ENCODE peak calls at places on chromosomes 7 and 10, in six cellular contexts. Z is GM23248, M is iPS DF 6.9, V is aorta, X is GM23338, Q is SJSA1. P is an unnamed sample. For H3K4me1, the result is how much of the 10 kb centered on the place peaks cover.

GRCh38 chr10:107952649-107953589 is 788.4 kb upstream of the SORCS1 start:
- DNase-seq in Q (no peak), Z (no peak), M (no peak), X (peak), V (no peak), P (no peak)

GRCh38 chr10:58352956-58353610 is 18.3 kb downstream of the UBE2D1 start:
- DNase-seq in M (no peak), Q (no peak), X (no peak), V (no peak), Z (no peak), P (no peak)

GRCh38 chr10:89079991-89080390 is 89.4 kb downstream of the FAS start:
- DNase-seq in Q (no peak), Z (peak), X (no peak), V (no peak), M (no peak), P (no peak)

GRCh38 chr10:110793887-110794286 is 77.8 kb upstream of the PDCD4 start:
- DNase-seq in X (no peak), Q (no peak), M (no peak), Z (no peak), V (no peak), P (no peak)

GRCh38 chr10:35016009-35016408 is 74.1 kb downstream of the CUL2 start:
- DNase-seq in Q (no peak), M (no peak), V (no peak), X (no peak), Z (no peak), P (no peak)

GRCh38 chr10:14409247-14409646 is 78.5 kb upstream of the FRMD4A start:
- DNase-seq in M (no peak), X (no peak), V (no peak), Q (no peak), Z (no peak), P (no peak)

GRCh38 chr10:112307631-112308502 is 24.7 kb downstream of the TECTB start:
- DNase-seq in M (peak), Z (peak), Q (no peak), V (no peak), X (peak), P (no peak)

GRCh38 chr10:8052970-8053445 is 1.5 kb upstream of the GATA3 start:
- DNase-seq in Q (no peak), X (no peak), V (no peak), Z (no peak), M (no peak), P (no peak)

GRCh38 chr10:101666025-101666424 is 28.9 kb downstream of the FBXW4 start:
- DNase-seq in V (no peak), M (no peak), X (no peak), Z (no peak), Q (no peak), P (no peak)

GRCh38 chr7:46705416-46706255 is 784.6 kb upstream of the IGFBP3 start:
- DNase-seq in Q (no peak), X (no peak), Z (peak), M (no peak), V (no peak), P (no peak)

GRCh38 chr7:93958651-93959050 is 37.1 kb downstream of the GNG11 start:
- DNase-seq in X (no peak), V (no peak), Z (no peak), Q (no peak), M (no peak), P (no peak)

GRCh38 chr10:75243426-75243825 is 7.7 kb upstream of the COMTD1 start:
- DNase-seq in Z (no peak), Q (no peak), V (no peak), X (no peak), M (no peak), P (no peak)

GRCh38 chr7:158602905-158603772 is 15.5 kb upstream of the PTPRN2 start:
- DNase-seq in X (no peak), Q (peak), V (no peak), M (no peak), Z (no peak), P (no peak)

GRCh38 chr7:40463449-40463848 is 328.6 kb downstream of the SUGCT start:
- DNase-seq in X (no peak), V (no peak), Z (no peak), Q (no peak), M (no peak), P (no peak)

GRCh38 chr7:120760050-120760449 is 97.9 kb downstream of the TSPAN12 start:
- DNase-seq in Z (no peak), X (no peak), M (no peak), Q (no peak), V (no peak), P (no peak)

GRCh38 chr10:116626815-116627214 is 6.1 kb downstream of the PNLIPRP2 start:
- DNase-seq in Q (no peak), Z (no peak), X (no peak), V (no peak), M (no peak), P (no peak)

GRCh38 chr7:99623091-99623693 is 6.4 kb downstream of the ZSCAN25 start:
- DNase-seq in Z (no peak), Q (peak), M (no peak), X (no peak), V (no peak), P (no peak)

GRCh38 chr7:157401567-157402387 is 65.0 kb downstream of the DNAJB6 start:
- DNase-seq in M (no peak), V (no peak), Z (no peak), Q (no peak), X (no peak), P (no peak)

GRCh38 chr7:120961638-120962173 is 11.1 kb downstream of the ING3 start:
- DNase-seq in M (no peak), Z (no peak), Q (no peak), X (no peak), V (no peak), P (no peak)

GRCh38 chr7:99729501-99730261 is 5.3 kb downstream of the CYP3A7 start:
- DNase-seq in X (no peak), Z (peak), Q (no peak), M (no peak), V (no peak), P (no peak)

GRCh38 chr10:20624642-20625041 is 272.5 kb downstream of the NEBL start:
- DNase-seq in M (no peak), V (peak), Q (no peak), Z (peak), X (no peak), P (peak)

GRCh38 chr7:88458931-88459330 is 152.2 kb upstream of the STEAP4 start:
- DNase-seq in Z (no peak), X (no peak), Q (no peak), V (no peak), M (no peak), P (no peak)

GRCh38 chr7:78873117-78873516 is 580.4 kb downstream of the MAGI2 start:
- DNase-seq in M (peak), Q (no peak), V (no peak), Z (no peak), X (peak), P (no peak)

GRCh38 chr7:42065942-42066341 is 171.1 kb downstream of the GLI3 start:
- DNase-seq in M (no peak), X (peak), Q (peak), Z (no peak), V (no peak), P (no peak)

GRCh38 chr7:24732646-24733413 is 24.4 kb downstream of the GSDME start:
- DNase-seq in Q (no peak), V (no peak), Z (peak), M (no peak), X (no peak), P (no peak)

GRCh38 chr7:54888067-54888735 is 129.2 kb upstream of the SEC61G start:
- DNase-seq in V (no peak), X (peak), M (no peak), Z (peak), Q (no peak), P (no peak)

GRCh38 chr7:40755438-40755837 is 620.6 kb downstream of the SUGCT start:
- DNase-seq in Z (no peak), Q (no peak), M (no peak), X (no peak), V (no peak), P (no peak)

GRCh38 chr10:62020362-62020730 is 118.8 kb downstream of the ARID5B start:
- DNase-seq in Z (no peak), X (peak), M (no peak), Q (no peak), V (no peak), P (no peak)

GRCh38 chr10:133109736-133110532 is 22.2 kb downstream of the ADGRA1 start:
- DNase-seq in M (no peak), Q (no peak), V (no peak), X (no peak), Z (no peak), P (peak)

DNA sequence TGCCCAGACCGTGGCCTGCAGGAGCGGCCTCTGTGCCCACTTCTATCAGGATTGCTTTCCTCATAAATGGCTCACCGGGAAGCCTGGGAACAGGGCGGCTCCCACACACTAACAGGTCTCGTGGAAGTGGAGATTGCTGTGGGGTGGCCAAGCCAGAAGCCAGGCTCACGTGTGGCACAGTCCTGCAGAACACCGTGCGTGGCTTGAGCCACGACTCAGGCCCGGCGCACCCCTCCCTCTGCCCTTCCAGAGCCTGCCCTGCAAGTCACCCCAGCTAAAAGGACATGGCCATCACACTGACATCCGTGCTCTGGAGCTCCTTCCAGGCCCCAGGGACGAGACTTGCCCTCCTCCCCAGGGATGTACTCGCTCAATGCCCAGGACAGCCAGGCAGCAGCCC is 7.0 kb downstream of the GPER1 start:
- DNase-seq in X (no peak), Q (no peak), V (no peak), M (no peak), Z (no peak), P (no peak)
- H3K27ac ChIP-seq in X (no peak), Q (no peak), V (no peak), M (no peak), Z (no peak), P (no peak)

GRCh38 chr10:43403911-43404674 is 4.9 kb downstream of the HNRNPF start:
- DNase-seq in V (no peak), Q (no peak), Z (peak), X (no peak), M (no peak), P (no peak)

GRCh38 chr10:43404675-43405221 is 4.2 kb downstream of the HNRNPF start:
- DNase-seq in X (no peak), V (no peak), M (no peak), Z (no peak), Q (no peak), P (no peak)

GRCh38 chr10:43401627-43402026 is 7.4 kb downstream of the HNRNPF start:
- DNase-seq in V (no peak), Z (no peak), X (peak), Q (no peak), M (no peak), P (no peak)

GRCh38 chr10:43402176-43402575 is 6.8 kb downstream of the HNRNPF start:
- DNase-seq in Z (no peak), M (no peak), X (no peak), Q (no peak), V (no peak), P (no peak)

GRCh38 chr10:43402880-43403452 is 6.0 kb downstream of the HNRNPF start:
- DNase-seq in Z (no peak), V (no peak), X (no peak), M (no peak), Q (no peak), P (no peak)
- H3K4me1 ChIP-seq in Z (half or more), V (under half), X (half or more), M (under half), Q (half or more), P (half or more)

GRCh38 chr7:100893910-100894763 is 1.6 kb downstream of the ACHE start:
- DNase-seq in M (no peak), V (no peak), X (peak), Z (no peak), Q (no peak), P (no peak)

GRCh38 chr7:100896743-100897051 is 1.0 kb upstream of the ACHE start:
- DNase-seq in Q (no peak), X (no peak), V (no peak), M (no peak), Z (no peak), P (no peak)

GRCh38 chr7:100895956-100896742 is 461 bp upstream of the ACHE start:
- DNase-seq in V (no peak), Z (no peak), Q (no peak), X (peak), M (no peak), P (peak)

GRCh38 chr7:100895701-100895955 is at the start of gene ACHE:
- DNase-seq in V (no peak), Z (no peak), M (no peak), Q (no peak), X (peak), P (no peak)

DNA sequence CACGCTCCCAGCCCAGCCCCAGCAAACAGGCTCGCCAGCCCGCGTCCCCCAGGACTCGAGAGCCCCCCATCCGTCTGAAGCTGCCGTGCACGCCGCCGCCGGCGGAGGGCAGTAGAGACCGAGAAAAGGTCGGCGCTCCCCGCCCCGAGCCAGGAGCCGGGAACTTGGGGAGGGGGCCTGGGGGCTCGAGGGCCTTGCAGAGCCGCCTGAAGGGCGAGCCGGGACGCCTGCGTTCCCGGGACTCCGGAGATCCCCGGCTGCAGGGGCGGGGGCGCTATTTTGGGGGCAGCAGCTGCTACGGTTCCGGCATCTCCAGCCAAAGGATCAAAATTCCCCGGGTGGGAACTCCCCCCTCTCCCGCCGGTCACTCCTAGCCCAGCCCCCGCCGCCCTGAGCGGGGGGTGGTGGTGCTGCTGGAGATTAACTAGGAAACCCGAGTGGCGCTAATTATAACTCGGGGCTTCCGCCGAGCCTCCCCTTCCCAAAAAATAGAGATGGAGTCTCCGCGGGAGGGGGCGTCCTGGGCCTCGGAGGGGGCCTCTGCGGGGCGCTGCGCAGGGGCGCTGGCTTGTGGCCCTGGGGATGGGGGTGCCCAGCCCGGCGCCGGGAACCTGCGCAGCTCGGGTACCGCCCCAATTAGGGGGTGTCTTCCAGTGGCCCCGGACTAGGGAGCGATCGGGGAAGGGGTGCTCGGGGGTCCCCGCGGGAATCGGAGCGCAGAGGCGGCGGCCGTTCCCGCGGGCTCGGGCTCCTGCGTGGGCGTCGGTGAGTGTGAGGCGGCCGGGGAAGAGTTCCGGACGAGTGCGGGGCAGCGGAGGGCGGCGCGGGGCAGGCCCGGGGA is 608 bp downstream of the ACHE start:
- DNase-seq in X (peak), V (no peak), Q (no peak), M (no peak), Z (peak), P (peak)
- H3K27ac ChIP-seq in X (no peak), V (no peak), Q (no peak), M (no peak), Z (no peak), P (peak)

GRCh38 chr10:114650266-114650665 is 7.8 kb downstream of the ABLIM1 start:
- DNase-seq in M (no peak), X (no peak), Q (no peak), V (no peak), Z (no peak), P (no peak)

GRCh38 chr10:114653926-114654325 is 4.1 kb downstream of the ABLIM1 start:
- DNase-seq in V (no peak), Z (no peak), X (peak), Q (no peak), M (no peak), P (peak)

GRCh38 chr10:114650831-114651230 is 7.2 kb downstream of the ABLIM1 start:
- DNase-seq in Q (no peak), X (no peak), V (no peak), Z (no peak), M (no peak), P (no peak)

GRCh38 chr10:114654829-114655575 is 3.1 kb downstream of the ABLIM1 start:
- DNase-seq in V (no peak), X (no peak), Q (no peak), Z (no peak), M (no peak), P (no peak)

DNA sequence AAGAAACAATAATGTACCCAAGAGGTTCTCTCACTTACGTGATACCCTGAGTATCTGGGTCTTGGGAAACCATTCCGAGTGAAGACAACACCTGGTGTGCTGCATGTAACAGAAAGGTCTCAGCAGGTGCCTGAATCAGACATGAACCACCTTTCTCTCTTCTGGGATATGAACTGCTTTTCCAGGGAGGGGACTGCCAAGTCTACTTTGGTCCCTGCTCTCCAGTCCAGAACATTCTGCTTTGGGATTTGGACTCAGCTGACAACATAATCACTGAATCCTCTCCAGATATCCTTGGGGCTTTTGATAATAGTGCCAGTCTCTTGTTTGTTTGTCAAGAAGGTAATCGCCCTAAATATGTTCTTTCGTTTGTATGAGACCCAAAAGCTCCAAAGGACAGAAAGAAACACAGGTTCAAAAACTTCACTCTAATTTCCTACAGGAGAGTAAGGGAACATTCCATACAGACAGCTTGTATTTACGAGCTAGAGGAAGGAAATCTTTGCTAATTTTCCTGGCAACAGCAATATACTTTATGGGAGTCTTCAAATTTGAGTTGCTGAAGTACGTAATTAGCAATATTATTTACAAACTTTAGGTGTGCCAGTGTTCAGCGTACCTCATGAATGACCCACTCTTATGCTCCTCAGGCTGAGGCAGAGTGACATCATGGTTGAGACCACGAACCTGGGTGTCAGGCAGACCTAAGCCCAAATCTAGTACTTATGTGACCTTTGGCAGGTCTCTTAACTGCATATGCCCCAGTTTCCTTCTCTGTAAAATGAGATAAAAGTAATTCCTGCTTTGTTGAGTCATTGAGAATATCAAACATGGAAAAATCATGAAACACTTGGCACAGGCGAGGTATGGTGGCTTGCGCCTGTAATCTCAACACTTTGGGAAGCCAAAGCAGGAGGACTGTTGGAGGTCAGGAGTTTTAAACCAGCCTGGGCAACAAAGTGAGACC is 5.4 kb downstream of the ABLIM1 start:
- DNase-seq in Q (no peak), Z (no peak), V (no peak), M (no peak), X (no peak), P (no peak)
- H3K4me1 ChIP-seq in Q (under half), Z (under half), V (under half), M (under half), X (under half), P (half or more)

DNA sequence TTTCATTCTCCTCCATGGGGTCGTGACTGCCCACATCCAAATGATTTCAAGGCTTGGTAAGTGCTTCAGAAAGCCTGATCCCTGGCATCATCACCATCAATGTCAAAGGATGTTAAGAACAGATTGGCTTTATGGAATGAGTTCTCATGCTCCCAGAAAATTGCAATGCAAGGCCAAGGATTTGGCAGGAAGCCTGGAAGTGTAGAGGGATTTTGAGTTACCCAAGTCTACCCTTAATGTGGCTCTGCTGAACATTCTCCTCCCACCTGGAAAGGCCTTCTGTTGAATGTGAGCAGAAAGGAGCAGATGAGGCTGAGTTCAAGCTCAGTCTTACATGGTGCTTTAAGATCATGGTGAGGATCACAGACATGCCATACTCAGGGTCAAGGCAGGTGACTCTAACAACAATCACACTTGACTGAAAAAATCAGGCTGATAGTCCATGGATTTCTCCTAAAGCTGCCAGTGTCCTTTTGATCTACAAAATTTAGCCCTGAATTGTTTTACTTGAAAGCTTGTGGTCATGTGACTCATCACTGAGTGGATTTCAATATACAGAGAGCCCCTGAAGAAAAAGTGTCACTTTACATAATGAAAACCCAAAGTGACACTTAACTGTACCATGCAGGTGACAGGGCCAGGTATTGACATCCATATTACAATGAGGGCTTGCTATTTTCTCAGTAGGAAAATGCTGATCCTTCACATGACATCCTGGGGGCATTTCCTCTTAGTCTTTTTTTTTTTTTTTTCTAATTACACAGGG is 111.1 kb upstream of the PDLIM1 start:
- DNase-seq in M (no peak), Q (no peak), V (no peak), Z (no peak), X (no peak), P (no peak)
- H3K27ac ChIP-seq in M (no peak), Q (no peak), V (no peak), Z (no peak), X (peak), P (peak)